ENCODE peak calls at places on chromosomes 4 and X, in nine cellular contexts. Z, Y, G, W, V, R, L, S and I are unnamed samples. For H3K9me3, H3K4me1 and H3K27me3, the result is how much of the 10 kb centered on the place peaks cover.

GRCh38 chr4:139050436-139050835 is 34.9 kb downstream of the NOCT start:
- DNase-seq in R (no peak), L (no peak), G (no peak), Y (no peak), S (no peak), Z (no peak), W (no peak), V (no peak), I (no peak)

GRCh38 chr4:51835854-51836253 is 7.1 kb upstream of the DCUN1D4 start:
- DNase-seq in Y (no peak), S (no peak), V (no peak), Z (no peak), G (no peak), L (no peak), W (no peak), R (no peak), I (no peak)

GRCh38 chrX:39158801-39159657 is 357.8 kb downstream of the MID1IP1 start:
- DNase-seq in L (peak), V (no peak), G (no peak), Z (no peak), W (no peak), Y (no peak), R (no peak), S (no peak), I (no peak)

GRCh38 chr4:173436149-173436579 is 37.2 kb upstream of the SCRG1 start:
- DNase-seq in Y (no peak), L (no peak), G (no peak), Z (no peak), S (no peak), V (no peak), R (no peak), W (no peak), I (no peak)

GRCh38 chr4:99815597-99816011 is 1.0 kb upstream of the DAPP1 start:
- DNase-seq in G (no peak), Z (no peak), Y (no peak), V (no peak), S (no peak), L (peak), R (no peak), W (no peak), I (peak)

GRCh38 chr4:99383381-99383780 is 30.8 kb upstream of the ADH1C start:
- DNase-seq in L (no peak), Y (no peak), W (no peak), R (no peak), Z (no peak), S (no peak), V (no peak), G (no peak), I (no peak)

GRCh38 chr4:77800483-77801259 is 18.5 kb downstream of the CNOT6L start:
- DNase-seq in S (no peak), W (no peak), L (no peak), V (no peak), R (no peak), Y (no peak), Z (no peak), G (no peak), I (peak)

GRCh38 chr4:148857234-148857972 is 415.2 kb upstream of the NR3C2 start:
- DNase-seq in W (no peak), G (no peak), Z (no peak), S (no peak), V (no peak), R (no peak), L (no peak), Y (no peak), I (no peak)

GRCh38 chr4:14428125-14428524 is 574.2 kb upstream of the CPEB2 start:
- DNase-seq in L (no peak), W (no peak), S (no peak), V (no peak), Y (no peak), G (no peak), Z (no peak), R (no peak), I (no peak)

GRCh38 chr4:186808635-186809018 is 85.0 kb upstream of the FAT1 start:
- DNase-seq in W (no peak), R (no peak), S (no peak), V (no peak), Z (no peak), Y (no peak), L (peak), G (no peak), I (no peak)

GRCh38 chrX:110992611-110993010 is 103.4 kb upstream of the PAK3 start:
- DNase-seq in Z (no peak), R (no peak), L (no peak), W (no peak), G (no peak), Y (no peak), V (no peak), S (no peak), I (peak)

GRCh38 chrX:56232221-56233082 is at the start of gene KLF8:
- DNase-seq in L (peak), W (peak), Z (peak), V (peak), R (peak), S (peak), Y (no peak), G (peak), I (peak)

GRCh38 chr4:89482926-89483595 is 175.5 kb upstream of the GPRIN3 start:
- DNase-seq in L (no peak), W (no peak), R (no peak), Y (no peak), G (no peak), Z (no peak), V (no peak), S (no peak), I (no peak)

GRCh38 chr4:5893013-5893580 is at the start of gene CRMP1:
- DNase-seq in V (peak), Z (no peak), S (no peak), L (no peak), G (no peak), R (no peak), Y (no peak), W (no peak), I (no peak)

GRCh38 chrX:16114640-16115039 is 8.7 kb upstream of the GRPR start:
- DNase-seq in W (no peak), V (no peak), Y (no peak), Z (no peak), G (no peak), L (no peak), R (no peak), S (no peak), I (no peak)

GRCh38 chr4:135508006-135508714 is 1306.6 kb upstream of the PABPC4L start:
- DNase-seq in W (no peak), Y (no peak), S (no peak), L (no peak), V (no peak), R (no peak), Z (no peak), G (no peak), I (no peak)

GRCh38 chr4:152594981-152595916 is 59.4 kb upstream of the FBXW7 start:
- DNase-seq in V (no peak), W (no peak), L (no peak), R (no peak), Y (no peak), G (no peak), S (no peak), Z (no peak), I (no peak)

GRCh38 chr4:183471960-183472708 is 27.7 kb downstream of the CDKN2AIP start:
- DNase-seq in L (peak), V (no peak), G (peak), Y (peak), S (peak), Z (peak), W (peak), R (peak), I (peak)

GRCh38 chr4:86934147-86934771 is 552 bp upstream of the AFF1 start:
- DNase-seq in Y (no peak), W (no peak), S (peak), Z (no peak), L (no peak), R (no peak), G (no peak), V (no peak), I (no peak)

GRCh38 chr4:29423836-29424721 is 1296.1 kb upstream of the PCDH7 start:
- DNase-seq in V (no peak), S (no peak), Z (no peak), W (no peak), R (no peak), L (no peak), Y (no peak), G (no peak), I (no peak)

GRCh38 chr4:105182211-105182610 is 35.5 kb downstream of the TET2 start:
- DNase-seq in L (no peak), S (no peak), W (no peak), G (no peak), Y (no peak), R (no peak), V (no peak), Z (no peak), I (no peak)

GRCh38 chr4:176824645-176825366 is 32.1 kb upstream of the VEGFC start:
- DNase-seq in W (no peak), G (no peak), V (no peak), R (no peak), Y (no peak), Z (no peak), S (no peak), L (peak), I (no peak)

GRCh38 chr4:62271107-62271506 is 1071.0 kb downstream of the ADGRL3 start:
- DNase-seq in Z (no peak), G (no peak), W (no peak), Y (no peak), V (no peak), S (no peak), R (no peak), L (no peak), I (no peak)

GRCh38 chr4:41506071-41506470 is 31.9 kb upstream of the LIMCH1 start:
- DNase-seq in R (no peak), Y (no peak), V (no peak), Z (no peak), S (no peak), L (no peak), G (no peak), W (no peak), I (no peak)

GRCh38 chr4:119142837-119143236 is 7.2 kb downstream of the MYOZ2 start:
- DNase-seq in L (no peak), V (no peak), R (no peak), S (no peak), Z (no peak), W (no peak), G (no peak), Y (no peak), I (no peak)

GRCh38 chr4:89314291-89314690 is 6.7 kb upstream of the GPRIN3 start:
- DNase-seq in Y (no peak), G (no peak), Z (no peak), V (no peak), L (no peak), W (no peak), R (no peak), S (no peak), I (no peak)

GRCh38 chrX:10157032-10157341 is 212 bp downstream of the CLCN4 start:
- DNase-seq in V (no peak), L (no peak), W (no peak), S (no peak), R (no peak), Y (no peak), G (no peak), Z (no peak), I (no peak)

GRCh38 chrX:103200951-103201529 is 13.9 kb upstream of the BEX4 start:
- DNase-seq in L (no peak), Z (no peak), V (no peak), W (no peak), R (no peak), S (no peak), G (no peak), Y (no peak), I (no peak)

GRCh38 chr4:41935652-41936021 is 408 bp downstream of the TMEM33 start:
- DNase-seq in W (peak), R (no peak), V (no peak), G (no peak), L (no peak), S (no peak), Z (no peak), Y (no peak), I (no peak)

GRCh38 chr4:38678078-38678477 is 14.1 kb downstream of the KLF3 start:
- DNase-seq in L (no peak), Y (no peak), Z (no peak), W (no peak), R (no peak), G (no peak), V (no peak), S (peak), I (no peak)

GRCh38 chr4:117577686-117578085 is 456.6 kb upstream of the NDST3 start:
- DNase-seq in L (no peak), Y (no peak), G (no peak), S (no peak), W (no peak), Z (no peak), V (no peak), R (no peak), I (no peak)

GRCh38 chr4:41024556-41025491 is 189.5 kb downstream of the APBB2 start:
- DNase-seq in S (no peak), V (no peak), R (no peak), Y (no peak), L (no peak), G (no peak), Z (no peak), W (no peak), I (no peak)

GRCh38 chr4:40685300-40685699 is 55.6 kb upstream of the RBM47 start:
- DNase-seq in L (no peak), W (no peak), Z (no peak), S (no peak), Y (no peak), V (no peak), R (no peak), G (no peak), I (no peak)

DNA sequence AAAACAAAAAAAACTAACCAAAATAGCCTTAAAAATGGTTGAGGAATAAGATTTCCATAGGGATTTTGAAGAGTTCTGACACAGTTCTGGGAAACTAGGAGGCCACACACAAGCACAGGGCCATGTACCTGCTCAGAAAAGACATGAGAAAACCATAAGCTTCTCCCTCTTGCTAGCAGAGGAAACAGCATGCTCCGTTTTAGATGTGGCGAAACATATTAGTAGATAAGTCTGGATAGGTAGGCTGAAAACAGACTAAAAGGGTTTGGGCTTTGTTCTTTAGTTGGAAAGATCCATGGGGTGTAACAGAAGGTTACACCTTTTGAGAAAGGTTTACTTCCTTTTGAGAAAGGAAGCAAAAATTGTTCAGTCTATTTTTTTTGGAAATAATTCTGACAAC is 10.9 kb downstream of the VSIG4 start:
- DNase-seq in W (no peak), L (no peak), Z (no peak), G (no peak), S (no peak), V (no peak), R (no peak), Y (no peak), I (no peak)
- H3K9me3 ChIP-seq in W (under half), L (under half), Z (under half), G (under half), S (under half), V (under half), R (under half), Y (under half), I (under half)

GRCh38 chrX:18899796-18900380 is 84.0 kb downstream of the PHKA2 start:
- DNase-seq in Z (no peak), V (peak), Y (no peak), G (no peak), W (no peak), L (no peak), S (no peak), R (no peak), I (no peak)
- H3K4me1 ChIP-seq in Z (under half), V (under half), Y (under half), G (under half), W (under half), L (under half), S (under half), R (under half), I (under half)

GRCh38 chr4:108142870-108143269 is 25.9 kb downstream of the LEF1 start:
- DNase-seq in L (no peak), W (no peak), Z (no peak), V (no peak), Y (no peak), G (no peak), S (no peak), R (no peak), I (no peak)
- H3K27me3 ChIP-seq in L (under half), W (under half), Z (under half), V (under half), Y (under half), G (under half), S (under half), R (under half), I (under half)

GRCh38 chr4:65698631-65699030 is 28.3 kb upstream of the EPHA5 start:
- DNase-seq in R (no peak), S (no peak), L (no peak), G (no peak), Y (no peak), W (no peak), Z (no peak), V (no peak), I (no peak)
- H3K9me3 ChIP-seq in R (under half), S (under half), L (under half), G (under half), Y (under half), W (under half), Z (under half), V (under half), I (under half)

GRCh38 chr4:165210566-165210965 is 3.2 kb downstream of the KLHL2 start:
- DNase-seq in L (no peak), Z (no peak), S (no peak), V (no peak), G (no peak), R (no peak), Y (no peak), W (no peak), I (no peak)
- H3K4me1 ChIP-seq in L (half or more), Z (under half), S (under half), V (under half), G (under half), R (under half), Y (under half), W (under half), I (under half)

GRCh38 chr4:159014896-159015295 is 88.0 kb upstream of the RAPGEF2 start:
- DNase-seq in G (no peak), V (no peak), Y (no peak), W (no peak), L (no peak), S (no peak), Z (no peak), R (no peak), I (no peak)

GRCh38 chr4:159013692-159014091 is 89.2 kb upstream of the RAPGEF2 start:
- DNase-seq in Y (no peak), Z (no peak), L (no peak), W (no peak), G (no peak), S (no peak), V (no peak), R (no peak), I (no peak)

GRCh38 chr4:159010100-159010499 is 92.8 kb upstream of the RAPGEF2 start:
- DNase-seq in V (no peak), S (no peak), Z (no peak), R (no peak), L (no peak), G (no peak), W (no peak), Y (no peak), I (no peak)

GRCh38 chr4:159010563-159011260 is 92.2 kb upstream of the RAPGEF2 start:
- DNase-seq in L (peak), S (peak), R (peak), W (no peak), V (no peak), G (peak), Z (peak), Y (no peak), I (no peak)

DNA sequence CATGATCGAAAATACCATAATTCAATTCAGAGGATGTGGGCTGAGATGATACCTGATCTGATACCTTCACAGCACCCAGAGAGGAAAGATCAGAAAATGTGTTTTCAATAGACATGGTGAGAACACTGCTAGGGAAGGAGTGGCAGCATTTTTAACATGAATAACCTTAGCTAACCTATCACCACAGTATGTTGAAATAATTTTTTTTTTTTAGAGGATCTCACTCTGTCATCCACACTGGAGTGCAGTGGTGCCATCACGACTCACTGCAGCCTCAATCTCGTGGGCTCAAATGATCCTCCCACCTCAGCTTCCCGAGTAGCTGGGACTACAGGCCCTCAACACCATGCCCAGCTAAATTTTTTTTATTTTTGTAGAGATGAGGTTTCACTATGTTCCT is 90.5 kb upstream of the RAPGEF2 start:
- DNase-seq in L (no peak), R (no peak), W (no peak), Y (no peak), Z (no peak), V (no peak), G (no peak), S (no peak), I (no peak)
- H3K27me3 ChIP-seq in L (under half), R (under half), W (under half), Y (under half), Z (under half), V (under half), G (under half), S (under half), I (under half)

GRCh38 chr4:19930742-19931141 is 321.0 kb upstream of the SLIT2 start:
- DNase-seq in V (no peak), S (no peak), G (no peak), R (no peak), Y (no peak), W (no peak), Z (no peak), L (no peak), I (no peak)
- H3K9me3 ChIP-seq in V (under half), S (under half), G (under half), R (under half), Y (under half), W (under half), Z (under half), L (under half), I (under half)

GRCh38 chr4:147052361-147052760 is 106.7 kb upstream of the TTC29 start:
- DNase-seq in Z (no peak), G (no peak), L (no peak), V (no peak), Y (no peak), W (no peak), R (no peak), S (no peak), I (no peak)

GRCh38 chr4:147044241-147044640 is 98.6 kb upstream of the TTC29 start:
- DNase-seq in W (no peak), Y (no peak), S (no peak), Z (no peak), G (no peak), L (no peak), V (no peak), R (no peak), I (no peak)

GRCh38 chr4:147054241-147054902 is 108.7 kb upstream of the TTC29 start:
- DNase-seq in Z (no peak), L (no peak), V (no peak), W (no peak), R (no peak), G (no peak), Y (no peak), S (no peak), I (no peak)

GRCh38 chr4:147049940-147050852 is 104.5 kb upstream of the TTC29 start:
- DNase-seq in W (no peak), S (no peak), G (no peak), Z (no peak), V (no peak), L (no peak), Y (no peak), R (no peak), I (no peak)
- H3K4me1 ChIP-seq in W (under half), S (under half), G (under half), Z (under half), V (under half), L (under half), Y (under half), R (under half), I (under half)

GRCh38 chr4:2929469-2929868 is 33.7 kb downstream of the NOP14 start:
- DNase-seq in W (no peak), Y (no peak), V (no peak), L (peak), Z (no peak), S (no peak), R (no peak), G (no peak), I (no peak)

GRCh38 chr4:2931765-2932560 is 31.2 kb downstream of the NOP14 start:
- DNase-seq in V (peak), S (no peak), W (peak), G (peak), Z (no peak), L (peak), R (peak), Y (peak), I (no peak)

GRCh38 chr4:2930135-2930805 is 32.9 kb downstream of the NOP14 start:
- DNase-seq in R (no peak), Y (no peak), G (no peak), L (peak), V (no peak), S (no peak), W (no peak), Z (no peak), I (no peak)

GRCh38 chr4:2932561-2932950 is 30.6 kb downstream of the NOP14 start:
- DNase-seq in L (peak), Z (no peak), W (no peak), V (no peak), Y (no peak), R (no peak), S (no peak), G (no peak), I (no peak)

GRCh38 chr4:2930821-2931764 is 32.1 kb downstream of the NOP14 start:
- DNase-seq in V (peak), Z (no peak), L (peak), R (no peak), W (no peak), G (no peak), S (no peak), Y (no peak), I (no peak)
- H3K27me3 ChIP-seq in V (under half), Z (under half), L (under half), R (under half), W (under half), G (under half), S (under half), Y (under half), I (under half)

DNA sequence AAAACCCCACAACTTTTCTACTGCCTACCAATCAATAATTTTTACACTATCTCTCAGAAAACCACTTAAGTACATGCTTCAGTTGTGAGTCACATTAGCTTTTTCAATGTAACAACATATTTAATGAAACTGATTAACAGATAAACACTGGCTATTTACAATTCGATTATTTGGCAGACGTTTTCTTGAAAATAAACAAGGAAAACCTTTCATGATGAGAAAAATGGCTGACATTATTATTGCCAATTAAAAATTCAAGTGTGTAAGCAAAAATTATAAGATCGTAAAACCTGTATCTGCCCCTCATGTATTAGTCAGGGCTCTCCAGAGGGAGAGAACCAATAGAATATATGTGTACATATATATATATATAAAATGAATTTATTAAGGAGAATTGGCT is 1555.5 kb upstream of the IGFBP7 start:
- DNase-seq in G (no peak), V (no peak), S (no peak), W (no peak), L (no peak), Z (no peak), Y (no peak), R (no peak), I (no peak)
- H3K9me3 ChIP-seq in G (under half), V (under half), S (under half), W (under half), L (under half), Z (under half), Y (under half), R (under half), I (under half)